ENCODE peak calls at places on chromosome 2, in seven cellular contexts. U is COLO829, S is RWPE2, Q is astrocyte of the spinal cord, Z is fibroblast of pulmonary artery, P is fibroblast of the aortic adventitia, J is NCI-H2081. K is an unnamed sample.

GRCh38 chr2:233142355-233142897 is 82.3 kb downstream of the INPP5D start:
- DNase-seq in U (no peak), S (no peak), Q (no peak), Z (no peak), P (no peak), J (no peak), K (no peak)

GRCh38 chr2:130327703-130328527 is 14.8 kb upstream of the IMP4 start:
- DNase-seq in U (no peak), S (peak; percentile 74), Q (peak; percentile 85), Z (peak; percentile 31), P (peak; percentile 60), J (no peak), K (peak; percentile 70)

GRCh38 chr2:55779459-55780421 is 86.1 kb upstream of the PNPT1 start:
- DNase-seq in U (peak; percentile 37), S (peak; percentile 72), Q (peak; percentile 81), Z (peak; percentile 92), P (peak; percentile 90), J (no peak), K (peak; percentile 96)

GRCh38 chr2:217933326-217933993 is 69.3 kb downstream of the TNS1 start:
- DNase-seq in U (no peak), S (no peak), Q (no peak), Z (no peak), P (no peak), J (peak; percentile 71), K (no peak)

GRCh38 chr2:174181368-174181767 is 67.0 kb downstream of the OLA1 start:
- DNase-seq in U (no peak), S (no peak), Q (no peak), Z (no peak), P (no peak), J (no peak), K (no peak)

GRCh38 chr2:43524180-43524965 is 71.5 kb downstream of the THADA start:
- DNase-seq in U (no peak), S (no peak), Q (no peak), Z (no peak), P (no peak), J (no peak), K (peak; percentile 19)

GRCh38 chr2:44169155-44169898 is 652 bp downstream of the PPM1B start:
- DNase-seq in U (peak; percentile 48), S (peak; percentile 47), Q (peak; percentile 52), Z (peak; percentile 48), P (peak; percentile 43), J (peak; percentile 61), K (peak; percentile 68)

GRCh38 chr2:33225350-33225749 is 251.1 kb upstream of the RASGRP3 start:
- DNase-seq in U (no peak), S (no peak), Q (no peak), Z (no peak), P (no peak), J (no peak), K (no peak)

GRCh38 chr2:230128943-230129342 is 60.2 kb upstream of the SLC16A14 start:
- DNase-seq in U (no peak), S (no peak), Q (peak; percentile 38), Z (peak; percentile 4), P (peak; percentile 91), J (no peak), K (no peak)

GRCh38 chr2:230798769-230799399 is 65.9 kb upstream of the ITM2C start:
- DNase-seq in U (peak; percentile 51), S (no peak), Q (peak; percentile 70), Z (peak; percentile 76), P (peak; percentile 72), J (peak; percentile 7), K (peak; percentile 72)

GRCh38 chr2:109316091-109316490 is 187.1 kb downstream of the SH3RF3 start:
- DNase-seq in U (no peak), S (no peak), Q (no peak), Z (no peak), P (no peak), J (no peak), K (no peak)

GRCh38 chr2:85771486-85771885 is 17.7 kb downstream of the ATOH8 start:
- DNase-seq in U (no peak), S (no peak), Q (no peak), Z (no peak), P (peak; percentile 16), J (no peak), K (no peak)

GRCh38 chr2:71562518-71562917 is 109.2 kb downstream of the DYSF start:
- DNase-seq in U (no peak), S (no peak), Q (no peak), Z (no peak), P (no peak), J (no peak), K (no peak)

GRCh38 chr2:63320669-63321068 is 267.6 kb downstream of the WDPCP start:
- DNase-seq in U (no peak), S (no peak), Q (no peak), Z (no peak), P (no peak), J (no peak), K (no peak)

GRCh38 chr2:231176061-231176460 is 22.4 kb upstream of the ARMC9 start:
- DNase-seq in U (no peak), S (no peak), Q (no peak), Z (no peak), P (no peak), J (no peak), K (no peak)

GRCh38 chr2:214367171-214367570 is 43.7 kb upstream of the VWC2L start:
- DNase-seq in U (no peak), S (no peak), Q (no peak), Z (no peak), P (no peak), J (no peak), K (no peak)

GRCh38 chr2:100809486-100809885 is 10.5 kb upstream of the NPAS2 start:
- DNase-seq in U (no peak), S (no peak), Q (no peak), Z (peak; percentile 49), P (no peak), J (no peak), K (no peak)

GRCh38 chr2:14778015-14778414 is 145.5 kb downstream of the LRATD1 start:
- DNase-seq in U (no peak), S (no peak), Q (peak; percentile 62), Z (no peak), P (no peak), J (no peak), K (no peak)

GRCh38 chr2:9345343-9345742 is 78.0 kb downstream of the ITGB1BP1 start:
- DNase-seq in U (no peak), S (no peak), Q (no peak), Z (no peak), P (no peak), J (no peak), K (no peak)

GRCh38 chr2:151029406-151030157 is 232.1 kb downstream of the RBM43 start:
- DNase-seq in U (peak; percentile 2), S (no peak), Q (peak; percentile 61), Z (peak; percentile 89), P (peak; percentile 95), J (no peak), K (no peak)

GRCh38 chr2:239602290-239603282 is 201.8 kb upstream of the HDAC4 start:
- DNase-seq in U (no peak), S (peak; percentile 43), Q (no peak), Z (no peak), P (no peak), J (no peak), K (no peak)

GRCh38 chr2:48829569-48829968 is 74.0 kb upstream of the LHCGR start:
- DNase-seq in U (no peak), S (no peak), Q (no peak), Z (no peak), P (no peak), J (no peak), K (no peak)

GRCh38 chr2:197515798-197516761 is at the start of gene MOB4:
- DNase-seq in U (peak; percentile 86), S (peak; percentile 91), Q (peak; percentile 96), Z (peak; percentile 95), P (peak; percentile 92), J (peak; percentile 95), K (peak; percentile 96)

GRCh38 chr2:138028538-138028937 is 64.3 kb downstream of the HNMT start:
- DNase-seq in U (no peak), S (no peak), Q (no peak), Z (no peak), P (no peak), J (no peak), K (no peak)

GRCh38 chr2:172433169-172433568 is 5.8 kb downstream of the ITGA6 start:
- DNase-seq in U (no peak), S (no peak), Q (no peak), Z (no peak), P (no peak), J (no peak), K (no peak)

GRCh38 chr2:54709341-54709809 is 14.1 kb upstream of the EML6 start:
- DNase-seq in U (no peak), S (no peak), Q (no peak), Z (no peak), P (no peak), J (no peak), K (no peak)

GRCh38 chr2:84879595-84880394 is 1.1 kb downstream of the TRABD2A start:
- DNase-seq in U (no peak), S (no peak), Q (no peak), Z (no peak), P (no peak), J (no peak), K (no peak)

GRCh38 chr2:220219371-220219770 is 591.9 kb downstream of the SLC4A3 start:
- DNase-seq in U (no peak), S (peak; percentile 78), Q (no peak), Z (no peak), P (no peak), J (peak; percentile 9), K (no peak)

GRCh38 chr2:14016289-14016955 is 616.1 kb upstream of the LRATD1 start:
- DNase-seq in U (no peak), S (no peak), Q (peak; percentile 80), Z (peak; percentile 2), P (no peak), J (peak; percentile 25), K (no peak)

GRCh38 chr2:72182547-72183460 is 35.1 kb upstream of the CYP26B1 start:
- DNase-seq in U (no peak), S (no peak), Q (no peak), Z (no peak), P (peak; percentile 49), J (no peak), K (no peak)

GRCh38 chr2:148642891-148643416 is 1.6 kb upstream of the EPC2 start:
- DNase-seq in U (peak; percentile 80), S (no peak), Q (peak; percentile 90), Z (peak; percentile 83), P (no peak), J (no peak), K (no peak)

GRCh38 chr2:78999410-78999809 is 26.1 kb upstream of the REG3G start:
- DNase-seq in U (peak; percentile 19), S (no peak), Q (no peak), Z (peak; percentile 36), P (peak; percentile 9), J (peak; percentile 29), K (peak; percentile 44)

K was measured in ACHN.